ENCODE peak calls at places on chromosome 7, in nine cellular contexts. Q, T, U, R, W, S, F, L and Y are unnamed samples.

GRCh38 chr7:115838829-115839228 is 191.7 kb downstream of the TFEC start:
- DNase-seq in Q (no peak), W (no peak), S (peak; percentile 72), F (no peak), T (no peak), R (no peak), U (no peak), L (peak; percentile 50), Y (no peak)

GRCh38 chr7:16970732-16971495 is 89.1 kb upstream of the AGR3 start:
- DNase-seq in F (no peak), W (no peak), U (no peak), T (no peak), Q (no peak), L (no peak), R (no peak), S (no peak), Y (no peak)

GRCh38 chr7:27992755-27993478 is 187.7 kb downstream of the JAZF1 start:
- DNase-seq in T (no peak), W (no peak), R (no peak), L (no peak), F (no peak), U (no peak), Q (no peak), S (no peak), Y (no peak)

GRCh38 chr7:156544919-156545715 is 95.5 kb upstream of the RNF32 start:
- DNase-seq in L (no peak), R (no peak), W (no peak), F (no peak), S (no peak), Q (no peak), T (no peak), U (no peak), Y (no peak)

GRCh38 chr7:24879281-24879680 is 100.7 kb downstream of the OSBPL3 start:
- DNase-seq in R (no peak), F (no peak), S (no peak), Q (no peak), W (no peak), L (no peak), T (no peak), U (no peak), Y (no peak)

GRCh38 chr7:83546586-83546985 is 102.4 kb downstream of the SEMA3E start:
- DNase-seq in S (peak; percentile 36), L (peak; percentile 63), F (no peak), T (no peak), R (no peak), W (no peak), Q (no peak), U (no peak), Y (no peak)

GRCh38 chr7:138247568-138248328 is 171.5 kb downstream of the AKR1D1 start:
- DNase-seq in F (no peak), U (no peak), R (no peak), W (no peak), L (no peak), S (no peak), T (no peak), Q (no peak), Y (no peak)

GRCh38 chr7:33185786-33186185 is 56.4 kb downstream of the BBS9 start:
- DNase-seq in S (peak; percentile 69), Q (peak; percentile 31), W (peak; percentile 34), R (no peak), F (no peak), T (no peak), L (peak; percentile 68), U (peak; percentile 18), Y (no peak)

GRCh38 chr7:68411742-68412141 is 1186.5 kb upstream of the AUTS2 start:
- DNase-seq in T (no peak), F (no peak), Q (no peak), L (no peak), U (no peak), R (no peak), S (no peak), W (no peak), Y (no peak)

GRCh38 chr7:26700893-26701292 is 163.5 kb downstream of the SKAP2 start:
- DNase-seq in W (no peak), S (no peak), U (no peak), R (no peak), Q (no peak), T (no peak), F (no peak), L (no peak), Y (no peak)

GRCh38 chr7:40986351-40986873 is 716.5 kb downstream of the INHBA start:
- DNase-seq in Q (no peak), F (no peak), T (no peak), S (peak; percentile 98), L (peak; percentile 98), U (no peak), W (no peak), R (no peak), Y (no peak)

GRCh38 chr7:7274782-7275181 is 92.4 kb downstream of the C1GALT1 start:
- DNase-seq in R (no peak), U (no peak), W (no peak), T (no peak), S (peak; percentile 52), F (no peak), L (peak; percentile 33), Q (no peak), Y (no peak)

GRCh38 chr7:8157296-8157695 is 104.7 kb downstream of the ICA1 start:
- DNase-seq in L (no peak), R (no peak), W (no peak), S (no peak), F (no peak), U (no peak), Q (no peak), T (no peak), Y (no peak)

GRCh38 chr7:77328669-77329068 is 87.5 kb downstream of the GSAP start:
- DNase-seq in R (no peak), F (no peak), T (no peak), S (peak; percentile 68), W (no peak), L (peak; percentile 46), U (no peak), Q (no peak), Y (no peak)

GRCh38 chr7:45985902-45986301 is 64.8 kb upstream of the IGFBP3 start:
- DNase-seq in T (no peak), R (no peak), W (no peak), F (no peak), L (peak; percentile 80), S (peak; percentile 46), U (no peak), Q (no peak), Y (no peak)

GRCh38 chr7:2622869-2623697 is 8.7 kb upstream of the TTYH3 start:
- DNase-seq in R (no peak), L (no peak), U (no peak), Q (no peak), T (peak; percentile 21), W (no peak), S (no peak), F (no peak), Y (no peak)

GRCh38 chr7:47915066-47915976 is 32.9 kb downstream of the PKD1L1 start:
- DNase-seq in T (no peak), F (no peak), R (no peak), U (no peak), W (no peak), Q (no peak), L (no peak), S (no peak), Y (no peak)

GRCh38 chr7:112995091-112995824 is 91.4 kb downstream of the GPR85 start:
- DNase-seq in U (no peak), Q (no peak), F (no peak), L (peak; percentile 73), W (no peak), R (no peak), T (peak; percentile 50), S (peak; percentile 33), Y (no peak)

GRCh38 chr7:47366211-47366610 is 215.7 kb downstream of the TNS3 start:
- DNase-seq in W (no peak), L (no peak), T (no peak), U (no peak), R (no peak), S (no peak), F (no peak), Q (no peak), Y (no peak)

GRCh38 chr7:142800103-142800502 is 29.3 kb downstream of the PRSS2 start:
- DNase-seq in S (no peak), F (no peak), R (no peak), Q (peak; percentile 46), W (no peak), U (peak; percentile 9), L (no peak), T (no peak), Y (no peak)
- H3K4me3 ChIP-seq in S (no peak overlapping the region), F (no peak overlapping the region), R (no peak overlapping the region), Q (peak overlapping the region; percentile 100), W (no peak overlapping the region), U (peak overlapping the region; percentile 60), L (no peak overlapping the region), T (no peak overlapping the region), Y (peak overlapping the region; percentile 81)

GRCh38 chr7:151721694-151722093 is 155.2 kb downstream of the PRKAG2 start:
- DNase-seq in R (no peak), T (no peak), L (no peak), F (no peak), U (no peak), S (no peak), Q (no peak), W (no peak), Y (no peak)
- H3K4me1 ChIP-seq in R (peaks cover 4% of the 10 kb centered on the region), T (peaks cover 17% of the 10 kb centered on the region), L (peaks cover 3% of the 10 kb centered on the region), F (peaks cover 8% of the 10 kb centered on the region), U (no peaks in the 10 kb centered on the region), S (peaks cover 2% of the 10 kb centered on the region), Q (no peaks in the 10 kb centered on the region), W (peaks cover 15% of the 10 kb centered on the region), Y (no peaks in the 10 kb centered on the region)

GRCh38 chr7:19108985-19109946 is 8.2 kb downstream of the TWIST1 start:
- DNase-seq in T (no peak), W (no peak), L (no peak), F (no peak), R (no peak), S (no peak), U (no peak), Q (no peak), Y (no peak)
- H3K27ac ChIP-seq in T (no peak overlapping the region), W (no peak overlapping the region), L (no peak overlapping the region), F (peak overlapping the region; percentile 81), R (no peak overlapping the region), S (no peak overlapping the region), U (no peak overlapping the region), Q (no peak overlapping the region), Y (no peak overlapping the region)

DNA sequence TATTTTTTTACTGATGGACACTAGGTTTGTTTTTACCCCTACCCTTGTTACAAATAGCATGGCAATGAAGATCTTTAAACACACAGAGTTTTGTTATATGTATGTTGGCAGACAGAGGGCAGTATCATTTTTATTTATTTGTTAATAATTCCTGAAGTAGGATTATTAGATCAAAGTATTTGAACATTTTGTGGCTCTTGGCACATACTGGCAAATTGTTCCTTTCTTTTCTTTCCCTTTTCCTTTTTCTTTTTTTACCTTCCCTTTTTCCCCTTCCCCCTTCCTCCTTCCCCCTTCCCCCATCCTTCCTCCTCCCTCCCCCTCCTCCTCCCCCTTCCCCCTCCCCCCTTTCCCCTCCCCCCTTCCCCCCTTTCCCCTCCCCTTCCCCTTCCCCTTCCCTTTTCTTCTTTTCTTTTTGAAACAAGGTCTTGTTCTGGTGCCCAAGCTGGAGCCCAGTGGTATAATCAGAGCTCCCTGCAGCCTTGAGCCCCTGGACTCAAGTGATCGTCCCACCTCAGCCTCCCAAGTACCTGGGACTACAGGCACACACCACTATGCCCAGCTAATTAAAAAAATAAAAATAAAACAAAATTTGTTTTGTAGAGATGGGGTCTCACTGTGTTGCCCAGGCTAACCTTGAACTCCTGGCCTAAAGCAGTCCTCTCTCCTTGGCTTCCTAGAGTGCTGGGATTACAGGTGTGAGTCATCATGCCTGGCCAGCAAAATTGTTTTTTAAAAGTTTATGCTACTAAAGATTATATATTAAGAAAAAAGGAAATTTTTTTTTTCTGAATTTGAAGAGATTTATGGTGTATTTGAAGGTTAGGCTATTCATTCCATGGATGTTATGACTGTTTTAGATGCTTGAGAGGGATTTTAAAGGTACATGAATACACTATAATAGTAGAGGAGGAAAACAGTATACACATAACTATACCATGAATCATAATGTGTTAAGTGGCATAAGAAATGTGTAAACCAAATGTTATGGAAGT is 39.3 kb downstream of the SEPTIN7 start:
- DNase-seq in L (peak; percentile 78), W (peak; percentile 1), Q (no peak), R (no peak), U (no peak), S (peak; percentile 33), F (no peak), T (no peak), Y (no peak)
- H3K4me3 ChIP-seq in L (no peak overlapping the region), W (no peak overlapping the region), Q (no peak overlapping the region), R (no peak overlapping the region), U (no peak overlapping the region), S (no peak overlapping the region), F (no peak overlapping the region), T (no peak overlapping the region), Y (no peak overlapping the region)